ENCODE peak calls at places on chromosomes 5 and 9, in seven cellular contexts. E is cardiac fibroblast; J is stimulated activated CD8-positive, alpha-beta memory T cell treated with anti-CD3 and anti-CD28 coated beads, Interleukin-2, amount 100 ng/mL, for 48 hours; C is SW480; F is G401; L is activated T-cell treated with anti-CD3 and anti-CD28 coated beads for 24 hours; P is left ventricle myocardium inferior. B is an unnamed sample.

GRCh38 chr9:129666575-129666974 is 1.1 kb downstream of the PRRX2 start:
- DNase-seq in E (no peak), J (no peak), C (no peak), F (no peak), L (no peak), P (no peak), B (no peak)

GRCh38 chr5:133147411-133147810 is 95.6 kb downstream of the HSPA4 start:
- DNase-seq in E (peak), J (no peak), C (no peak), F (no peak), L (no peak), P (no peak), B (no peak)

GRCh38 chr5:10315181-10315580 is 7.5 kb upstream of the CMBL start:
- DNase-seq in E (no peak), J (no peak), C (no peak), F (no peak), L (no peak), P (no peak), B (no peak)

GRCh38 chr5:173926359-173926758 is 38.2 kb downstream of the CPEB4 start:
- DNase-seq in E (peak), J (no peak), C (no peak), F (peak), L (no peak), P (no peak), B (no peak)

GRCh38 chr5:122008061-122008460 is 46.3 kb downstream of the SRFBP1 start:
- DNase-seq in E (no peak), J (no peak), C (no peak), F (no peak), L (no peak), P (no peak), B (no peak)

GRCh38 chr9:6498982-6499381 is 86.0 kb downstream of the UHRF2 start:
- DNase-seq in E (peak), J (no peak), C (no peak), F (no peak), L (no peak), P (no peak), B (no peak)

GRCh38 chr5:142478116-142478515 is 153.3 kb upstream of the SPRY4 start:
- DNase-seq in E (no peak), J (no peak), C (no peak), F (peak), L (no peak), P (no peak), B (no peak)

GRCh38 chr5:9445989-9446388 is 99.9 kb downstream of the SEMA5A start:
- DNase-seq in E (peak), J (no peak), C (no peak), F (no peak), L (no peak), P (no peak), B (no peak)

GRCh38 chr5:143980506-143980905 is 168.5 kb downstream of the HMHB1 start:
- DNase-seq in E (no peak), J (no peak), C (no peak), F (no peak), L (no peak), P (no peak), B (no peak)

GRCh38 chr5:146327471-146327870 is 11.2 kb upstream of the POU4F3 start:
- DNase-seq in E (no peak), J (no peak), C (no peak), F (no peak), L (no peak), P (no peak), B (no peak)

B was measured in Peyer's patch.